ENCODE peak calls at places on chromosomes 7 and 10, in seven cellular contexts. One of them, this sample, is unnamed.

GRCh38 chr7:91182819-91183405 is 81.3 kb upstream of the FZD1 start:
- DNase-seq in tibial nerve: no peak
- DNase-seq in lower leg skin: no peak
- DNase-seq in DND-41: no peak
- DNase-seq in heart left ventricle: no peak
- DNase-seq in prostate gland: no peak
- DNase-seq in colonic mucosa: no peak
- DNase-seq in this sample: no peak

GRCh38 chr7:158406817-158407216 is 180.8 kb downstream of the PTPRN2 start:
- DNase-seq in tibial nerve: no peak
- DNase-seq in lower leg skin: no peak
- DNase-seq in DND-41: no peak
- DNase-seq in heart left ventricle: no peak
- DNase-seq in prostate gland: no peak
- DNase-seq in colonic mucosa: peak
- DNase-seq in this sample: no peak

GRCh38 chr7:24290004-24290641 is 6.1 kb downstream of the NPY start:
- DNase-seq in tibial nerve: no peak
- DNase-seq in lower leg skin: no peak
- DNase-seq in DND-41: peak
- DNase-seq in heart left ventricle: no peak
- DNase-seq in prostate gland: no peak
- DNase-seq in colonic mucosa: peak
- DNase-seq in this sample: peak

GRCh38 chr10:49070701-49071100 is 44.6 kb downstream of the VSTM4 start:
- DNase-seq in tibial nerve: no peak
- DNase-seq in lower leg skin: no peak
- DNase-seq in DND-41: no peak
- DNase-seq in heart left ventricle: no peak
- DNase-seq in prostate gland: no peak
- DNase-seq in colonic mucosa: peak
- DNase-seq in this sample: no peak

GRCh38 chr7:5077740-5078139 is 32.1 kb downstream of the RBAK start:
- DNase-seq in tibial nerve: no peak
- DNase-seq in lower leg skin: no peak
- DNase-seq in DND-41: no peak
- DNase-seq in heart left ventricle: no peak
- DNase-seq in prostate gland: no peak
- DNase-seq in colonic mucosa: no peak
- DNase-seq in this sample: no peak

GRCh38 chr7:50860174-50860573 is 77.5 kb upstream of the GRB10 start:
- DNase-seq in tibial nerve: no peak
- DNase-seq in lower leg skin: no peak
- DNase-seq in DND-41: no peak
- DNase-seq in heart left ventricle: no peak
- DNase-seq in prostate gland: no peak
- DNase-seq in colonic mucosa: no peak
- DNase-seq in this sample: no peak

GRCh38 chr10:1420663-1421362 is 316.5 kb downstream of the ADARB2 start:
- DNase-seq in tibial nerve: peak
- DNase-seq in lower leg skin: peak
- DNase-seq in DND-41: peak
- DNase-seq in heart left ventricle: peak
- DNase-seq in prostate gland: peak
- DNase-seq in colonic mucosa: peak
- DNase-seq in this sample: peak

GRCh38 chr7:36549003-36549402 is 159.3 kb downstream of the ANLN start:
- DNase-seq in tibial nerve: no peak
- DNase-seq in lower leg skin: no peak
- DNase-seq in DND-41: no peak
- DNase-seq in heart left ventricle: no peak
- DNase-seq in prostate gland: no peak
- DNase-seq in colonic mucosa: no peak
- DNase-seq in this sample: no peak

GRCh38 chr7:42315631-42316030 is 78.6 kb upstream of the GLI3 start:
- DNase-seq in tibial nerve: no peak
- DNase-seq in lower leg skin: no peak
- DNase-seq in DND-41: no peak
- DNase-seq in heart left ventricle: no peak
- DNase-seq in prostate gland: no peak
- DNase-seq in colonic mucosa: no peak
- DNase-seq in this sample: no peak

GRCh38 chr7:27143022-27143949 is at the start of gene HOXA5:
- DNase-seq in tibial nerve: no peak
- DNase-seq in lower leg skin: no peak
- DNase-seq in DND-41: no peak
- DNase-seq in heart left ventricle: peak
- DNase-seq in prostate gland: peak
- DNase-seq in colonic mucosa: peak
- DNase-seq in this sample: no peak

GRCh38 chr7:151012921-151013347 is 11.4 kb downstream of the ATG9B start:
- DNase-seq in tibial nerve: no peak
- DNase-seq in lower leg skin: no peak
- DNase-seq in DND-41: no peak
- DNase-seq in heart left ventricle: no peak
- DNase-seq in prostate gland: no peak
- DNase-seq in colonic mucosa: no peak
- DNase-seq in this sample: peak

GRCh38 chr10:75208177-75208576 is 2.4 kb upstream of the VDAC2 start:
- DNase-seq in tibial nerve: no peak
- DNase-seq in lower leg skin: peak
- DNase-seq in DND-41: no peak
- DNase-seq in heart left ventricle: no peak
- DNase-seq in prostate gland: peak
- DNase-seq in colonic mucosa: no peak
- DNase-seq in this sample: no peak

GRCh38 chr7:108120943-108121342 is 9.2 kb downstream of the LAMB4 start:
- DNase-seq in tibial nerve: no peak
- DNase-seq in lower leg skin: no peak
- DNase-seq in DND-41: no peak
- DNase-seq in heart left ventricle: no peak
- DNase-seq in prostate gland: no peak
- DNase-seq in colonic mucosa: no peak
- DNase-seq in this sample: no peak

GRCh38 chr7:157001920-157002818 is 8.3 kb downstream of the MNX1 start:
- DNase-seq in tibial nerve: no peak
- DNase-seq in lower leg skin: no peak
- DNase-seq in DND-41: no peak
- DNase-seq in heart left ventricle: no peak
- DNase-seq in prostate gland: no peak
- DNase-seq in colonic mucosa: peak
- DNase-seq in this sample: no peak

GRCh38 chr7:76998263-76998666 is 33.9 kb downstream of the SPDYE17 start:
- DNase-seq in tibial nerve: no peak
- DNase-seq in lower leg skin: no peak
- DNase-seq in DND-41: no peak
- DNase-seq in heart left ventricle: peak
- DNase-seq in prostate gland: no peak
- DNase-seq in colonic mucosa: no peak
- DNase-seq in this sample: no peak

GRCh38 chr10:99427566-99428150 is 2.8 kb downstream of the GOT1 start:
- DNase-seq in tibial nerve: no peak
- DNase-seq in lower leg skin: no peak
- DNase-seq in DND-41: no peak
- DNase-seq in heart left ventricle: no peak
- DNase-seq in prostate gland: no peak
- DNase-seq in colonic mucosa: no peak
- DNase-seq in this sample: no peak

GRCh38 chr10:75281980-75282379 is 46.2 kb upstream of the COMTD1 start:
- DNase-seq in tibial nerve: no peak
- DNase-seq in lower leg skin: no peak
- DNase-seq in DND-41: no peak
- DNase-seq in heart left ventricle: no peak
- DNase-seq in prostate gland: no peak
- DNase-seq in colonic mucosa: no peak
- DNase-seq in this sample: no peak

GRCh38 chr7:88141025-88141424 is 78.8 kb downstream of the SRI start:
- DNase-seq in tibial nerve: no peak
- DNase-seq in lower leg skin: no peak
- DNase-seq in DND-41: no peak
- DNase-seq in heart left ventricle: no peak
- DNase-seq in prostate gland: peak
- DNase-seq in colonic mucosa: no peak
- DNase-seq in this sample: no peak

GRCh38 chr7:105675873-105676484 is 94.7 kb upstream of the EFCAB10 start:
- DNase-seq in tibial nerve: no peak
- DNase-seq in lower leg skin: no peak
- DNase-seq in DND-41: peak
- DNase-seq in heart left ventricle: peak
- DNase-seq in prostate gland: no peak
- DNase-seq in colonic mucosa: no peak
- DNase-seq in this sample: peak

GRCh38 chr7:74271742-74272141 is 17.5 kb upstream of the CLIP2 start:
- DNase-seq in tibial nerve: no peak
- DNase-seq in lower leg skin: no peak
- DNase-seq in DND-41: no peak
- DNase-seq in heart left ventricle: no peak
- DNase-seq in prostate gland: no peak
- DNase-seq in colonic mucosa: peak
- DNase-seq in this sample: no peak

GRCh38 chr10:35271086-35271834 is 65.0 kb upstream of the CCNY start:
- DNase-seq in tibial nerve: no peak
- DNase-seq in lower leg skin: no peak
- DNase-seq in DND-41: no peak
- DNase-seq in heart left ventricle: no peak
- DNase-seq in prostate gland: no peak
- DNase-seq in colonic mucosa: no peak
- DNase-seq in this sample: no peak

DNA sequence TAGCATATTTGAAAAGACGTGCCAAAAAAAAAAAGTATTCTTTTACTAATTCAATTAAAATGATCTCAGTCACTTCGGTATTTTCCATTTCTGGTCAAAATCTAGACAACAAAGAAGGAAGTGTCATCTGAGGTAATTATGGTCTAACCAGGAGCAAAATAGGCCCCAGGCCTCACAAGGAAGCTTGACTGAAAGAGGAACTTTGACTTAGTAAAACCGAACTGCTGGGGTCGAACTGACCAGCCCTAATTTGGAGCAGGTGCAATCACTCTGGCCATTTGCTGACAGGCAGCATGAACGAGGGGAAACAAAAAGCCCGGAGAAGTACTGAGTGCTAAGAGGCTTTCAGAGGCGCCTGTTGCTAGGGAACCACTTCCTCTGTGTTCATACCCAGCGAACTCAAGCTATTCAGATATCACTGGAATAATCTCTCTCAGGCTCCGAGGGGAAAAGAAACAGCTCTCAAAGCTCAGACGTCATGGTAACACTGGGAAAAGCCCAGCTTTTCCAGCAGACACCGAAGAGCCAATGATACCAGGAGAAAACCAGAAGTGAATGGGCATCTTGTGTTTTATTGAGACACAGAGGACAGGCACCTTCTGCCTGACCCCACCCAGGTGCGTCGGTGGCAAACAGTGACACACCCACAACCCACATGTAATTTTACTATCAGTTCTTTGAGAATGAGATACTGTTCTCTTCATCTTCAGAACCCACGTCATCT is 126.5 kb downstream of the FAM107B start:
- DNase-seq in tibial nerve: peak
- DNase-seq in lower leg skin: peak
- DNase-seq in DND-41: peak
- DNase-seq in heart left ventricle: peak
- DNase-seq in prostate gland: peak
- DNase-seq in colonic mucosa: peak
- DNase-seq in this sample: peak
- H3K4me3 ChIP-seq in tibial nerve: no peak
- H3K4me3 ChIP-seq in lower leg skin: no peak
- H3K4me3 ChIP-seq in DND-41: no peak
- H3K4me3 ChIP-seq in heart left ventricle: peak
- H3K4me3 ChIP-seq in prostate gland: no peak
- H3K4me3 ChIP-seq in colonic mucosa: no peak
- H3K4me3 ChIP-seq in this sample: peak

GRCh38 chr7:56175784-56176183 is 59.6 kb upstream of the NUPR2 start:
- DNase-seq in tibial nerve: no peak
- DNase-seq in lower leg skin: no peak
- DNase-seq in DND-41: no peak
- DNase-seq in heart left ventricle: no peak
- DNase-seq in prostate gland: no peak
- DNase-seq in colonic mucosa: no peak
- DNase-seq in this sample: no peak
- H3K4me3 ChIP-seq in tibial nerve: no peak
- H3K4me3 ChIP-seq in lower leg skin: no peak
- H3K4me3 ChIP-seq in DND-41: no peak
- H3K4me3 ChIP-seq in heart left ventricle: peak
- H3K4me3 ChIP-seq in prostate gland: no peak
- H3K4me3 ChIP-seq in colonic mucosa: no peak
- H3K4me3 ChIP-seq in this sample: no peak

GRCh38 chr7:97004931-97005763 is at the start of gene DLX6:
- DNase-seq in tibial nerve: no peak
- DNase-seq in lower leg skin: no peak
- DNase-seq in DND-41: no peak
- DNase-seq in heart left ventricle: no peak
- DNase-seq in prostate gland: no peak
- DNase-seq in colonic mucosa: peak
- DNase-seq in this sample: no peak
- H3K4me3 ChIP-seq in tibial nerve: peak
- H3K4me3 ChIP-seq in lower leg skin: no peak
- H3K4me3 ChIP-seq in DND-41: no peak
- H3K4me3 ChIP-seq in heart left ventricle: peak
- H3K4me3 ChIP-seq in prostate gland: peak
- H3K4me3 ChIP-seq in colonic mucosa: peak
- H3K4me3 ChIP-seq in this sample: peak

GRCh38 chr7:23249486-23249885 is 2.9 kb downstream of the GPNMB start:
- DNase-seq in tibial nerve: no peak
- DNase-seq in lower leg skin: no peak
- DNase-seq in DND-41: no peak
- DNase-seq in heart left ventricle: no peak
- DNase-seq in prostate gland: no peak
- DNase-seq in colonic mucosa: no peak
- DNase-seq in this sample: no peak

GRCh38 chr7:23244335-23244635 is 2.3 kb upstream of the GPNMB start:
- DNase-seq in tibial nerve: no peak
- DNase-seq in lower leg skin: no peak
- DNase-seq in DND-41: no peak
- DNase-seq in heart left ventricle: no peak
- DNase-seq in prostate gland: no peak
- DNase-seq in colonic mucosa: no peak
- DNase-seq in this sample: no peak

GRCh38 chr7:23247101-23247601 is 576 bp downstream of the GPNMB start:
- DNase-seq in tibial nerve: no peak
- DNase-seq in lower leg skin: no peak
- DNase-seq in DND-41: no peak
- DNase-seq in heart left ventricle: no peak
- DNase-seq in prostate gland: no peak
- DNase-seq in colonic mucosa: no peak
- DNase-seq in this sample: no peak

GRCh38 chr7:23247602-23248335 is 1.2 kb downstream of the GPNMB start:
- DNase-seq in tibial nerve: peak
- DNase-seq in lower leg skin: no peak
- DNase-seq in DND-41: no peak
- DNase-seq in heart left ventricle: peak
- DNase-seq in prostate gland: no peak
- DNase-seq in colonic mucosa: peak
- DNase-seq in this sample: no peak

DNA sequence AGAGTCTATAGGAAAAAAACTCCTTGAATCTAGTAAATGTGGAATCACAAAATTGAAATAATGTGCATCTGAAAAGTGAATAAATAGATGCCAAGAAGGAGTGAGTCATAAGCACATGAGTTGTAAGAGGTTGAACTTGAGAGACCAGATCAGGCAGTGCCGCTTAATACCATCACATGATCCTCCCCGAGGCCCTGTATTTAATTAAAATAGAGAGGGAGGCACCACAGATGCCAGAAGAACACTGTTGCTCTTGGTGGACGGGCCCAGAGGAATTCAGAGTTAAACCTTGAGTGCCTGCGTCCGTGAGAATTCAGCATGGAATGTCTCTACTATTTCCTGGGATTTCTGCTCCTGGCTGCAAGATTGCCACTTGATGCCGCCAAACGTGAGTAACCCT is at the start of gene GPNMB:
- DNase-seq in tibial nerve: peak
- DNase-seq in lower leg skin: peak
- DNase-seq in DND-41: no peak
- DNase-seq in heart left ventricle: no peak
- DNase-seq in prostate gland: no peak
- DNase-seq in colonic mucosa: peak
- DNase-seq in this sample: no peak
- H3K4me3 ChIP-seq in tibial nerve: peak
- H3K4me3 ChIP-seq in lower leg skin: peak
- H3K4me3 ChIP-seq in DND-41: no peak
- H3K4me3 ChIP-seq in heart left ventricle: peak
- H3K4me3 ChIP-seq in prostate gland: peak
- H3K4me3 ChIP-seq in colonic mucosa: peak
- H3K4me3 ChIP-seq in this sample: no peak